ENCODE peak calls at places on chromosomes 5 and 9, in seven cellular contexts. U is stomach, P is AG04450, N is substantia nigra, X is psoas muscle, D is heart right ventricle, B is adrenal gland. C is an unnamed sample.

GRCh38 chr9:130869250-130869649 is 27.4 kb downstream of the QRFP start:
- DNase-seq in B (peak), X (peak), P (no peak), D (peak), N (no peak), U (peak), C (no peak)

GRCh38 chr5:5313081-5313736 is 109.3 kb upstream of the ICE1 start:
- DNase-seq in U (no peak), X (no peak), N (no peak), D (no peak), B (no peak), P (no peak), C (no peak)

GRCh38 chr5:178273665-178274541 is 41.3 kb upstream of the PHYKPL start:
- DNase-seq in U (no peak), B (no peak), N (no peak), D (peak), X (peak), P (no peak), C (no peak)

GRCh38 chr9:38052147-38052546 is 16.9 kb downstream of the SHB start:
- DNase-seq in P (no peak), D (no peak), X (no peak), U (no peak), N (no peak), B (no peak), C (no peak)

GRCh38 chr5:89397096-89397495 is 514.1 kb upstream of the MEF2C start:
- DNase-seq in U (no peak), P (no peak), B (no peak), X (no peak), N (no peak), D (no peak), C (peak)

GRCh38 chr9:110626109-110626829 is 42.3 kb upstream of the MUSK start:
- DNase-seq in U (no peak), P (peak), N (no peak), X (no peak), B (no peak), D (no peak), C (no peak)

GRCh38 chr9:127224178-127224882 is 40.2 kb upstream of the GARNL3 start:
- DNase-seq in B (peak), P (no peak), U (peak), N (peak), X (peak), D (peak), C (peak)

GRCh38 chr5:136622737-136623136 is 257.4 kb upstream of the TRPC7 start:
- DNase-seq in U (no peak), B (no peak), X (no peak), N (no peak), P (no peak), D (no peak), C (no peak)

GRCh38 chr5:141940695-141941271 is 17.1 kb downstream of the DELE1 start:
- DNase-seq in U (no peak), X (no peak), P (no peak), N (peak), B (no peak), D (no peak), C (peak)

GRCh38 chr5:39599721-39600431 is 175.1 kb upstream of the DAB2 start:
- DNase-seq in X (no peak), P (no peak), U (no peak), B (peak), D (no peak), N (no peak), C (no peak)

GRCh38 chr9:5553211-5553610 is 42.9 kb downstream of the PDCD1LG2 start:
- DNase-seq in X (no peak), P (peak), N (no peak), B (no peak), D (no peak), U (no peak), C (no peak)

GRCh38 chr9:84575705-84576104 is 93.8 kb upstream of the NTRK2 start:
- DNase-seq in U (no peak), D (no peak), P (no peak), X (no peak), N (no peak), B (no peak), C (no peak)

GRCh38 chr5:113378486-113378885 is 56.3 kb downstream of the TSSK1B start:
- DNase-seq in D (no peak), P (no peak), U (no peak), X (no peak), B (no peak), N (no peak), C (no peak)

GRCh38 chr5:117691364-117691763 is 1116.7 kb upstream of the SEMA6A start:
- DNase-seq in P (no peak), D (no peak), U (no peak), N (no peak), X (no peak), B (no peak), C (no peak)

GRCh38 chr9:20670395-20670794 is 13.7 kb upstream of the FOCAD start:
- DNase-seq in U (no peak), P (no peak), B (no peak), D (no peak), X (no peak), N (no peak), C (no peak)

GRCh38 chr5:110092955-110093785 is 403.4 kb downstream of the MAN2A1 start:
- DNase-seq in D (no peak), X (no peak), P (no peak), N (no peak), U (peak), B (no peak), C (no peak)

GRCh38 chr9:971901-972511 is 4.4 kb upstream of the DMRT3 start:
- DNase-seq in B (no peak), X (peak), D (peak), N (no peak), P (no peak), U (no peak), C (no peak)

GRCh38 chr5:75869891-75870290 is 152.7 kb upstream of the POC5 start:
- DNase-seq in D (no peak), X (no peak), B (no peak), N (no peak), P (no peak), U (no peak), C (no peak)

GRCh38 chr5:10306806-10307205 is 896 bp downstream of the CMBL start:
- DNase-seq in U (no peak), B (no peak), X (peak), N (no peak), D (no peak), P (no peak), C (no peak)

GRCh38 chr9:136769710-136770191 is 5.4 kb upstream of the LCN15 start:
- DNase-seq in B (peak), N (peak), U (no peak), X (peak), D (no peak), P (no peak), C (peak)

GRCh38 chr5:108700928-108701327 is 46.8 kb upstream of the FER start:
- DNase-seq in N (no peak), D (no peak), U (no peak), B (no peak), P (no peak), X (no peak), C (no peak)

GRCh38 chr9:108271646-108272349 is 584.0 kb downstream of the ACTL7B start:
- DNase-seq in D (no peak), X (no peak), P (peak), N (no peak), U (peak), B (no peak), C (no peak)

GRCh38 chr9:89165880-89166279 is 12.7 kb downstream of the SHC3 start:
- DNase-seq in D (no peak), U (no peak), N (no peak), X (no peak), P (no peak), B (no peak), C (no peak)

GRCh38 chr5:137181685-137182084 is 317.4 kb downstream of the SPOCK1 start:
- DNase-seq in B (no peak), N (no peak), U (no peak), D (no peak), P (no peak), X (no peak), C (no peak)

GRCh38 chr5:102867999-102868662 is 113.0 kb downstream of the PAM start:
- DNase-seq in D (no peak), P (no peak), N (no peak), X (no peak), B (no peak), U (no peak), C (no peak)

GRCh38 chr5:35001842-35002241 is 45.9 kb downstream of the AGXT2 start:
- DNase-seq in P (no peak), B (no peak), U (no peak), N (no peak), D (no peak), X (no peak), C (no peak)

DNA sequence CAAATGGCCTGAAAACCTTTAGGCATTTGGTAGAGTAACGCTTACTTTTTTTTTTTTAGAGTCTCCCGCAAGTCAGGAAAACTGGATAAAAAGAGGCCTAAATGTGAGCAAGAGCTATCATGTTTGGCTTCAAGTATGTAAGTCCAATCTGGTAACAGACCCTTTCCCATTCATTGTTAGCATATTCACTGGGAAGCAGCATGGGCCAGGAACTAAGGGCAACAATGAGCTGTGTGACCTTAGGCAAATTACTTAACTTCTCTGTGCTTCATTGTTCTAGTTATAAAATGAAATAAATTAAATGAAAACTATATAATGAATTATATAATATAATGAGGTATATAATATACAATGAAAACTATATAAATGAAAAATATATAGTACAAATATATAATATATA is 114.3 kb upstream of the PCA3 start:
- DNase-seq in P (no peak), N (no peak), U (no peak), D (no peak), B (no peak), X (no peak), C (no peak)
- H3K27ac ChIP-seq in P (no peak), N (no peak), U (no peak), D (no peak), B (no peak), X (no peak), C (no peak)

GRCh38 chr5:153998010-153998409 is 40.7 kb downstream of the FAM114A2 start:
- DNase-seq in P (no peak), B (no peak), D (no peak), N (no peak), X (no peak), U (no peak), C (no peak)
- H3K27ac ChIP-seq in P (no peak), B (no peak), D (no peak), N (no peak), X (no peak), U (no peak), C (no peak)

GRCh38 chr5:179696605-179697004 is 2.2 kb upstream of the CANX start:
- DNase-seq in B (no peak), X (no peak), U (no peak), N (no peak), D (no peak), P (no peak), C (no peak)
- H3K27ac ChIP-seq in B (no peak), X (peak), U (no peak), N (no peak), D (no peak), P (no peak), C (peak)

DNA sequence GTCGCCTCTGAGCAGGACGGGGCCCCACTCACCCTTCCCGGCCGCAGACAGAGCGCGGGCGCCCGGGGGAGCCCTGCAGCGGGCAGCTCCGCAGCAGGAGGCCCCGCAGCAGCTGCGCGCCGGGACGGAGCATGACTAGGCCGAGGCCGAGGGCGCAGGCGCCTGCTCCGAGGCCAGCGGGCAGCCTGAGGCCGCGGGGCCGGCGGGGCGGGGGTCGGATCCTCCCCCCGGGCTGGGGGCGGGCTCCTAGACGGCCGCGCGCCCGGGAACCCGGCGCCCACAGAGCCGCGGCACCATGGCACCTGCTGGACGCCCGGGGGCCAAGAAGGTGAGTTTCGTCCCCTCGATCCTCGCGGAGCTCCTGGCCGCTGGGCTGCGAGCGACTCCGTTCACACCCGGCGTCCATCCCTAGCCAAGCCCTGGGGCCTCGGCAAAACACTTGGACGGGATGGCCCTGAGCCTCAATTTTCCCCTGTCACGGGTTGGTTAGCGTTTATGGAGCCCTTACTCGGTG is at the start of the genes BHMT2 and DMGDH:
- DNase-seq in P (no peak), X (peak), U (no peak), D (peak), B (peak), N (no peak), C (no peak)
- H3K27ac ChIP-seq in P (peak), X (peak), U (peak), D (no peak), B (peak), N (no peak), C (no peak)

C was measured in HL-60.